ENCODE peak calls at places on chromosome 11, in ten cellular contexts. C is A549, E is IMR-90, L is heart right ventricle, O is spleen, A is psoas muscle, Z is upper lobe of right lung, U is H1, R is HFF-Myc, D is tibial nerve. I is an unnamed sample.

GRCh38 chr11:82450996-82451395 is 282.7 kb downstream of the FAM181B start:
- DNase-seq in L (no peak), E (no peak), A (no peak), D (no peak), R (no peak), C (no peak), O (no peak), Z (no peak), U (no peak), I (no peak)

GRCh38 chr11:80462211-80462610 is 1021.4 kb upstream of the TENM4 start:
- DNase-seq in E (no peak), R (no peak), A (no peak), C (no peak), O (no peak), D (no peak), U (no peak), Z (no peak), L (no peak), I (no peak)

GRCh38 chr11:81574301-81574700 is 1159.4 kb downstream of the FAM181B start:
- DNase-seq in U (no peak), O (no peak), L (no peak), E (no peak), C (no peak), Z (no peak), A (no peak), D (no peak), R (no peak), I (no peak)

GRCh38 chr11:103877221-103877620 is 159.2 kb upstream of the DDI1 start:
- DNase-seq in D (no peak), E (peak), Z (no peak), R (no peak), U (no peak), O (no peak), L (no peak), C (peak), A (no peak), I (peak)

GRCh38 chr11:35539781-35540281 is 14.4 kb upstream of the PAMR1 start:
- DNase-seq in L (peak), Z (no peak), D (peak), C (no peak), O (no peak), U (no peak), E (peak), A (peak), R (peak), I (peak)

GRCh38 chr11:76327756-76328388 is 53.1 kb downstream of the THAP12 start:
- DNase-seq in A (no peak), E (no peak), U (no peak), Z (peak), O (no peak), L (no peak), C (no peak), R (no peak), D (no peak), I (no peak)

GRCh38 chr11:42175203-42175602 is 715.8 kb upstream of the LRRC4C start:
- DNase-seq in E (no peak), R (no peak), Z (no peak), U (no peak), D (no peak), L (no peak), O (no peak), C (no peak), A (no peak), I (peak)

GRCh38 chr11:13440100-13440855 is 22.7 kb downstream of the BTBD10 start:
- DNase-seq in E (peak), C (peak), O (no peak), D (no peak), A (peak), L (peak), Z (no peak), U (no peak), R (peak), I (peak)

GRCh38 chr11:116882386-116882785 is 45.0 kb upstream of the APOA1 start:
- DNase-seq in E (peak), D (no peak), U (no peak), O (no peak), L (no peak), Z (no peak), R (peak), C (no peak), A (no peak), I (peak)

GRCh38 chr11:13183094-13183825 is 94.3 kb upstream of the BMAL1 start:
- DNase-seq in R (no peak), C (peak), D (no peak), U (no peak), O (no peak), Z (no peak), L (no peak), A (no peak), E (peak), I (peak)

DNA sequence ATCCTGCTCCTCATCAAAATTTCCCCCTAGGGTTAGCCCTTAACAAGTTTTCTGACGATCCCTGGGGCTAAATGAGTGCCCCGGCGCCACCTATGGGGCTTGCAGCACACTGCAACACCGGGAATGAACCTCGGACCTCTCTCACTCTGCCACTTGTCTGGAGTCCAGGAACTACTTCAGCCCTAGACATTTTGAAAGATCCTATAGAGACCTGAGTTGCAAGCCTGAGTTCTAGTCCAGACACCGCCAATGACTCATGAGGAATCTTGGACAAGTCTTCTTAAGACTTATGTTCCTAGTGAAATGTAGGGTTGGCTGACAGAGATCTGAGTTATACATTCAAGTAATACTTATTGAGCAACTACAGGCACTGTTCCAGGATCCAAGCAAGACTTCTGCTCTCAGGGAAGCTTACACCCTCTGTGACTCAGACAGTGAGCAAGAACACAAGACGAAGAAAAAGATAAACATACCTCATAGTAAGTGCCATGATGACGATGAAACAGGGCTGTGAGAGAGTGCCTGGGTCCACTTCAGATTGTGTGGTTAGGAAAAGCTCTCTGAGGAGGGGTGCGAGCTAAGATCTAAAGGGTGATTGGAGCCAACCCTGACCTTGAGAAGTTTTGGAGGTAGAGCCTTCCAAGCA is 10.2 kb upstream of the STK33 start:
- DNase-seq in R (peak), C (peak), O (no peak), U (peak), A (peak), D (no peak), Z (peak), E (peak), L (no peak), I (peak)
- TF ChIP-seq CTCF in R (peak), C (peak), O (peak), U (peak), A (peak), D (no peak), Z (peak), E (peak), L (peak), I (peak)

GRCh38 chr11:119093951-119094815 is 7.5 kb downstream of the DPAGT1 start:
- DNase-seq in A (peak), D (peak), R (no peak), U (no peak), Z (peak), E (peak), C (no peak), L (no peak), O (peak), I (peak)

GRCh38 chr11:119091966-119092879 is 7.5 kb downstream of the HMBS start:
- DNase-seq in E (no peak), C (no peak), U (no peak), D (no peak), O (no peak), Z (no peak), L (no peak), A (no peak), R (no peak), I (no peak)

GRCh38 chr11:119093666-119093950 is 8.0 kb downstream of the DPAGT1 start:
- DNase-seq in Z (no peak), R (no peak), L (no peak), O (no peak), D (no peak), C (no peak), A (no peak), E (no peak), U (no peak), I (no peak)

GRCh38 chr11:119094816-119095065 is 6.9 kb downstream of the DPAGT1 start:
- DNase-seq in U (no peak), E (peak), C (no peak), R (no peak), Z (peak), O (peak), D (peak), A (peak), L (peak), I (peak)

GRCh38 chr11:119092880-119093665 is 8.4 kb downstream of the HMBS start:
- DNase-seq in C (no peak), O (no peak), Z (no peak), R (no peak), L (no peak), D (no peak), A (no peak), U (no peak), E (peak), I (peak)
- H3K4me3 ChIP-seq in C (peak), O (no peak), Z (peak), R (peak), L (peak), D (no peak), A (peak), U (peak), E (peak), I (peak)

GRCh38 chr11:36713715-36714114 is 115.7 kb upstream of the RAG2 start:
- DNase-seq in O (no peak), E (no peak), L (peak), R (no peak), U (no peak), A (no peak), Z (no peak), C (no peak), D (no peak), I (no peak)

DNA sequence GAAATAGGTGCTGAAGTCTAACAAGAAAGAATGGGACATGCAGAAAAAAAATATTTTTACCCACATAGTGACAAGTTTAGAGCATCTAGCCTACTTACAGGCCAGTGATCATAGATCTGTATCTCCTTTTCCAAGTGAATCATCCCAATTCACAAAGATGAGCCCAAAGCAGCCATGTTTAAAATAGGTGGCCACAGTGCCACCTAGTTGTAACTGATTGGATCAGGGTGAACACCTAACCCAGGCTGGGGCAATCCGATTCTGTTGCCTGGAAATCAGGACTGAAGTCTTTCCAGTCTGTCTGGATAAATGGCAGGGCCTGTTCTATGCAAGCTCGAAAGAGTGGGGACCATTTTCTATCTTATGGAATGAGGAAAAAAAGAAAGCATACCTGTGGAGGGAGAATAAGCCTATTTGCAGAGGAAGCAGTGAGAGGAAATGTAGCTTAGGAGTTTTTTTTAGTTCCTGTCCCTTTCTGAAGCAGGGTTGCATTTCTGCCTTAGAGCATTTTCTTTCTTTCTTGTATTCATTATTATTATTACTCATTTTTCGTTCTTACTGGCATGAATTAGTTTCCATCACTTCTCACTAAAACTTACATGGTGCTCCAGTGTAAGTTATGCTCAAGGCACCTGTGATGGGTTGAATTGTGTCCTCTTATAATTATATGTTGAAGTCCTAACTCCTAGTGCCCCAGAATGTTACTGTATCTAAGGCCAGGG is 113.2 kb upstream of the RAG2 start:
- DNase-seq in A (no peak), L (no peak), O (no peak), U (no peak), E (no peak), C (peak), R (no peak), D (no peak), Z (no peak), I (no peak)
- TF ChIP-seq CTCF in A (no peak), L (no peak), O (no peak), U (peak), E (no peak), C (no peak), R (peak), D (no peak), Z (no peak), I (peak)

GRCh38 chr11:19777342-19778102 is 64.9 kb downstream of the NAV2 start:
- DNase-seq in E (peak), L (no peak), D (no peak), U (no peak), A (no peak), R (no peak), Z (no peak), O (no peak), C (peak), I (peak)
- H3K4me3 ChIP-seq in E (peak), L (peak), D (peak), U (peak), A (peak), R (peak), Z (peak), O (peak), C (peak), I (peak)